ENCODE peak calls at places on chromosomes 5 and 9, in eight cellular contexts. H is heart right ventricle, D is WERI-Rb-1, U is thoracic aorta, M is transverse colon, N is stomach, A is body of pancreas, W is astrocyte. B is an unnamed sample.

GRCh38 chr5:1324719-1325190 is 20.1 kb downstream of the CLPTM1L start:
- DNase-seq in N (no peak), D (peak), W (no peak), H (no peak), M (no peak), U (no peak), A (peak), B (no peak)

GRCh38 chr9:98993570-98993945 is 49.9 kb downstream of the COL15A1 start:
- DNase-seq in M (peak), H (peak), D (no peak), W (no peak), U (no peak), A (no peak), N (no peak), B (no peak)

GRCh38 chr9:91177081-91177480 is 184.6 kb downstream of the AUH start:
- DNase-seq in M (peak), H (no peak), N (no peak), A (no peak), W (no peak), U (no peak), D (no peak), B (no peak)

GRCh38 chr9:71145179-71145578 is 23.8 kb upstream of the TRPM3 start:
- DNase-seq in H (no peak), A (no peak), D (no peak), M (no peak), W (no peak), U (no peak), N (peak), B (no peak)

GRCh38 chr5:82802954-82803353 is 274.2 kb downstream of the TMEM167A start:
- DNase-seq in M (no peak), W (no peak), N (no peak), D (no peak), U (no peak), H (no peak), A (no peak), B (no peak)

GRCh38 chr5:41414598-41414997 is 95.8 kb downstream of the PLCXD3 start:
- DNase-seq in H (no peak), D (no peak), M (no peak), W (peak), U (no peak), N (no peak), A (peak), B (peak)

GRCh38 chr5:22514231-22514630 is 338.9 kb downstream of the CDH12 start:
- DNase-seq in U (no peak), H (no peak), M (no peak), D (no peak), N (no peak), W (no peak), A (no peak), B (no peak)

GRCh38 chr5:67355135-67355729 is 158.6 kb upstream of the CD180 start:
- DNase-seq in A (no peak), M (no peak), D (no peak), W (no peak), N (no peak), U (no peak), H (no peak), B (no peak)

GRCh38 chr5:39158127-39158593 is 61.2 kb downstream of the FYB1 start:
- DNase-seq in U (no peak), H (peak), N (peak), A (no peak), M (no peak), W (no peak), D (no peak), B (peak)

GRCh38 chr5:127957183-127957582 is 126.4 kb upstream of the SLC12A2 start:
- DNase-seq in N (no peak), H (peak), U (no peak), A (no peak), M (peak), D (peak), W (peak), B (peak)

GRCh38 chr5:119449882-119450281 is 2.4 kb upstream of the HSD17B4 start:
- DNase-seq in D (no peak), N (no peak), U (no peak), A (no peak), M (no peak), H (no peak), W (no peak), B (no peak)

GRCh38 chr9:135797507-135798302 is 95.7 kb downstream of the KCNT1 start:
- DNase-seq in A (peak), M (no peak), D (peak), W (no peak), N (peak), U (no peak), H (peak), B (peak)

GRCh38 chr9:109794361-109795012 is 14.5 kb downstream of the PALM2AKAP2 start:
- DNase-seq in M (no peak), U (no peak), H (no peak), D (no peak), A (no peak), W (no peak), N (no peak), B (no peak)

DNA sequence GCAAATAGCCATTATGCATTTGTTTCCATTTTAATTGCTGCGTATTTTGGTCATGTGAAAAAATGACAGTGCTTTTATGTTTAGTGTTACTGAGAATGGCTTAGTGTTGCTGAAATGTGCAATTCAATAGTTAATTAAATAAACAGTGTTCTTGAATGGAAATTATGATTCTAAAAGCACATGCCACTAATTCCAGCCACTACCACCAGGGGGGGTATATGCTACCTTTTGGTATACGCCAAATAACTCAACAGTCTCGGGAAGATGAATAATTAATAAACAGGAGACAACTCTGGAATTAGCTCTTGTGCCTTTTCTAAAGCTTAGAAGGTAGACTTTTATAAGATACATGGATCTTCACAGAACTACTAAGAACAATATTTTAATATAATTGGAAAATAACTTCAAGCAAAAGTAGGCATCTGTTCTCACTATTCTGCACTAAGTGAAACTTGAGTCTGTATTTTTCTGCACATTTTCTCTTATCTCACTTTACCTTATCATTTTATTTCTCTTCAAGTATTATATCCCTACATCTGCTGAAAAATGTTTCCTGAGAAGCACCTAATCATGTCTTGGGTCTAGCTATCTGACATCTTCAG is 83.5 kb upstream of the MINAR2 start:
- DNase-seq in M (peak), A (peak), N (peak), W (peak), H (no peak), U (no peak), D (peak), B (peak)
- TF ChIP-seq CTCF in M (peak), A (peak), N (peak), W (peak), H (peak), U (peak), D (peak), B (peak)

GRCh38 chr9:87684627-87685204 is 41.2 kb upstream of the CTSL start:
- DNase-seq in H (no peak), U (no peak), N (peak), D (peak), W (no peak), M (peak), A (peak), B (no peak)
- TF ChIP-seq CTCF in H (peak), U (peak), N (peak), D (peak), W (peak), M (peak), A (peak), B (peak)

DNA sequence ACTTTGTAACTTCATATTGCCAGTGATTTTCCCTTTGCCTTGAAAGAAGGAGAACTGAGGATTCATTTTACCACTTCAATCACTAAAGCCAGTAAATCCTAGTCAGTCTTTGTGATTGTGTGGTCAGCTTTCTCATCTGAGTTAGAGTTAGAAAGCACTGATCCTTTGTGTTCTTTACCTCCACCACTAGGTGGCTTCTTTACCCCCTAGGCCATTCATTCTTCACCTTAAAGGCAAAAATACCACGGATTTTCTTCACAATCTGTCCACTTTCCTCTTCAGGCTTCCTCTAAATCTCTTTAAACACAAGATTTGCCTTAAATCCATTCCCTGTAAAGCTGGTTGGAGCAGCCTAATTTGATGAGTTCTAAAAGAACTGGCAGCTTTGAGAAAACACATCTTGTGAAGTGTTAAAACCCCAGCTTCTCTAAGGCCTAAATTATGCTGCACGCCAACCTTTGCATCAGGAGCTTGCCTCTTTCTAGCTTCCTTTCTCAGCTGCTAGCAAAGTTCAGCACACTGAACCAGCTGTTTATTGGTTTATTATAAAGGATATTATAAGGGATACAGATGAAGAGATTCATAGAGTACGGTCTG is 20.4 kb downstream of the BDP1 start:
- DNase-seq in N (no peak), W (peak), U (no peak), M (no peak), D (no peak), A (no peak), H (no peak), B (peak)
- TF ChIP-seq CTCF in N (peak), W (peak), U (peak), M (peak), D (peak), A (peak), H (peak), B (peak)

DNA sequence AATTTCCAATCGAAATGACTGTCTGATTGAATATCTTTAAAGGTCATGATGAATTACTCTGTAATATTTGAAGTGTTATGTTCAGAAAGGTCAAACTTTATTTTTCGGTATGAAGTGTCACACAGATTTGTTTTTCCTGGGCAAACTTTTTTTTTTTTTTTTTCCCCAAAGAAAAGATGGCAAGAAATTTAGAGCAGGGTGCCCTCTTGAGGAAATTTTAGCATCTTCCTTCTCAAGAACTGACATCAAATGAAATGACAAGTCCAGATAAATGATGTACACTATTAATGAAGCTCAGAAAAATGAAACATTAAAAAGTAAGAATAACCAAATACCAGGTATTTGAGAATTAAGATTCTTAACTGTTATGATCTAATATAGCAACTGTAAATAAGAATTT is 123.6 kb downstream of the INVS start:
- DNase-seq in D (no peak), A (no peak), N (no peak), W (peak), H (no peak), U (no peak), M (no peak), B (peak)
- TF ChIP-seq CTCF in D (peak), A (no peak), N (no peak), W (peak), H (peak), U (peak), M (peak), B (peak)

DNA sequence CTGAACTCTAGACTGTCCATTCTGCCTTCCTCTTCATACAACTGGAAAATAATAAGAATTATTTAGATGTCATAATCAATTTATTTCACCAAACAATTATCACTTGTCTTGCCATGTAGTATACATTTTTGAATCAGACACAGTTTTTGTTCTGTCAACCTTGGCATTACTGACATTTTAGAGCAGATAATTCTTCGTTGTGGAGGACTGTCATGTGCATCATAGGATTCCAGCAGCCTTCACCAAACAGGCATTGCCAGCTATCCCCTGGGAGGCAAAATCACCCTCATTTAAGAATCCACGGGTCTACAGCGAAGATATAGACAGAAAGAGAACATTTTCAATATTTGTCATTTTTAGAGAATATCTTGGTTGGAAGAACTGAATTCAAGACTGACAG is 293.9 kb downstream of the KDM4C start:
- DNase-seq in U (no peak), W (no peak), M (no peak), N (no peak), D (no peak), A (no peak), H (no peak), B (no peak)
- TF ChIP-seq CTCF in U (no peak), W (no peak), M (no peak), N (no peak), D (no peak), A (no peak), H (no peak), B (no peak)

GRCh38 chr5:177555665-177556064 is 1.3 kb upstream of the FAM193B start:
- DNase-seq in U (no peak), D (no peak), A (no peak), N (no peak), W (no peak), H (no peak), M (no peak), B (no peak)

GRCh38 chr5:177555228-177555627 is 865 bp upstream of the FAM193B start:
- DNase-seq in N (no peak), A (no peak), U (no peak), D (no peak), M (no peak), W (no peak), H (no peak), B (no peak)

GRCh38 chr5:177554474-177555111 is at the start of gene FAM193B:
- DNase-seq in H (peak), A (peak), D (peak), U (peak), M (peak), W (peak), N (peak), B (peak)

GRCh38 chr5:177553671-177554429 is 513 bp downstream of the FAM193B start:
- DNase-seq in A (peak), W (no peak), D (peak), M (peak), H (peak), U (no peak), N (peak), B (no peak)

GRCh38 chr5:177552839-177553455 is 1.4 kb downstream of the FAM193B start:
- DNase-seq in W (no peak), U (no peak), A (no peak), H (no peak), D (no peak), M (no peak), N (no peak), B (no peak)
- TF ChIP-seq CTCF in W (no peak), U (no peak), A (no peak), H (no peak), D (no peak), M (no peak), N (no peak), B (no peak)

GRCh38 chr9:1434082-1434481 is 383.9 kb downstream of the DMRT2 start:
- DNase-seq in D (no peak), M (no peak), W (no peak), H (no peak), N (no peak), A (no peak), U (no peak), B (no peak)
- TF ChIP-seq CTCF in D (peak), M (peak), W (peak), H (no peak), N (peak), A (no peak), U (no peak), B (peak)

DNA sequence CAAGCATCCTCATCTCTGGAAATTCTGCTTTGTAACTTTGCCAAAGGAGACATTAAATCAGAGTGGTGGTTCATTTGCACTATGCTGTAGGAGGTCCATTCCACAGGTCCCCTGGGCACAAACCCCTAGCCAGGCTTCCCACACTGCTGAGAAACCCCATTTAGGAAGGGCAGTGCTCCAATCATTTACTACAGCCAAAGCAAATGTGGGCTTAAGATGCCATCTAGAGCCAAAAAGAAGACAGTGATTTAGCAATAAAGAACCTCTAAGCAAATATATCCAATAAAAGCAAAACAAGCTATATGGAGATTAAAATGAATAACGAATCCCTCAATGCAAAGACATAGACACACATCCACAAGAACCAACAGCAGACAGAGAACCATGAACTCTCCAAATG is 129.0 kb upstream of the ALDH1B1 start:
- DNase-seq in H (no peak), M (no peak), D (peak), A (no peak), W (peak), N (no peak), U (no peak), B (peak)
- TF ChIP-seq CTCF in H (no peak), M (no peak), D (peak), A (no peak), W (peak), N (no peak), U (no peak), B (peak)

GRCh38 chr5:60382761-60383160 is 317.2 kb downstream of the DEPDC1B start:
- DNase-seq in M (no peak), H (no peak), A (peak), N (no peak), D (peak), W (peak), U (no peak), B (peak)
- TF ChIP-seq CTCF in M (no peak), H (peak), A (peak), N (peak), D (peak), W (peak), U (peak), B (peak)

GRCh38 chr5:179866241-179867078 is 7.8 kb upstream of the MRNIP start:
- DNase-seq in U (no peak), D (no peak), W (no peak), A (no peak), M (no peak), N (no peak), H (no peak), B (no peak)
- TF ChIP-seq CTCF in U (no peak), D (no peak), W (no peak), A (no peak), M (no peak), N (no peak), H (no peak), B (no peak)

B was measured in HFFc6.